ENCODE peak calls at places on chromosomes 3 and 15, in six cellular contexts. O is GM12878, R is H1, T is HepG2, B is GM12891, E is K562. N is an unnamed sample.

GRCh38 chr3:126659915-126660886 is 5.3 kb upstream of the TXNRD3 start:
- DNase-seq in O (no peak), R (no peak), T (peak), B (no peak), E (no peak), N (no peak)

GRCh38 chr15:46251873-46252272 is 617.0 kb downstream of the SQOR start:
- DNase-seq in O (no peak), R (no peak), T (no peak), B (no peak), E (no peak), N (no peak)

GRCh38 chr3:151315846-151316245 is 774 bp downstream of the GPR87 start:
- DNase-seq in O (no peak), R (no peak), T (no peak), B (no peak), E (no peak), N (no peak)

GRCh38 chr3:72982653-72983366 is 13.8 kb upstream of the PPP4R2 start:
- DNase-seq in O (no peak), R (no peak), T (no peak), B (no peak), E (no peak), N (no peak)

GRCh38 chr3:8619548-8619947 is 25.1 kb downstream of the SSUH2 start:
- DNase-seq in O (no peak), R (no peak), T (no peak), B (no peak), E (no peak), N (no peak)

GRCh38 chr15:51780636-51781035 is 29.2 kb downstream of the TMOD2 start:
- DNase-seq in O (no peak), R (no peak), T (no peak), B (no peak), E (no peak), N (no peak)

GRCh38 chr15:29103825-29104565 is 165.6 kb downstream of the NSMCE3 start:
- DNase-seq in O (no peak), R (peak), T (no peak), B (peak), E (no peak), N (peak)

GRCh38 chr3:66822059-66823009 is 175.8 kb upstream of the KBTBD8 start:
- DNase-seq in O (peak), R (peak), T (peak), B (peak), E (peak), N (peak)

GRCh38 chr3:14332392-14332791 is 70.0 kb upstream of the SLC6A6 start:
- DNase-seq in O (no peak), R (no peak), T (no peak), B (no peak), E (no peak), N (no peak)

GRCh38 chr3:45002680-45003079 is 23.4 kb upstream of the CLEC3B start:
- DNase-seq in O (no peak), R (no peak), T (no peak), B (no peak), E (no peak), N (no peak)

GRCh38 chr15:78131295-78132021 is at the start of gene CIB2:
- DNase-seq in O (no peak), R (no peak), T (peak), B (peak), E (peak), N (peak)

GRCh38 chr3:2268779-2269178 is 170.1 kb downstream of the CNTN4 start:
- DNase-seq in O (no peak), R (no peak), T (no peak), B (no peak), E (no peak), N (no peak)

GRCh38 chr3:37671000-37671483 is 190.6 kb upstream of the CTDSPL start:
- DNase-seq in O (no peak), R (no peak), T (no peak), B (no peak), E (no peak), N (no peak)

GRCh38 chr3:99866167-99866810 is 48.6 kb downstream of the CMSS1 start:
- DNase-seq in O (peak), R (no peak), T (no peak), B (no peak), E (no peak), N (no peak)

GRCh38 chr3:194575484-194576210 is 57.6 kb downstream of the TMEM44 start:
- DNase-seq in O (no peak), R (no peak), T (no peak), B (no peak), E (peak), N (no peak)

GRCh38 chr3:144677118-144677517 is 705.5 kb downstream of the DIPK2A start:
- DNase-seq in O (no peak), R (no peak), T (no peak), B (no peak), E (no peak), N (no peak)

GRCh38 chr3:128107809-128108208 is 15.8 kb downstream of the RUVBL1 start:
- DNase-seq in O (no peak), R (no peak), T (no peak), B (no peak), E (no peak), N (no peak)

GRCh38 chr3:48555949-48556795 is 431 bp downstream of the PFKFB4 start:
- DNase-seq in O (no peak), R (no peak), T (no peak), B (peak), E (peak), N (no peak)

GRCh38 chr15:69812881-69813280 is 284.8 kb downstream of the TLE3 start:
- DNase-seq in O (no peak), R (no peak), T (no peak), B (no peak), E (peak), N (no peak)

GRCh38 chr3:196842567-196843434 is 24.9 kb upstream of the SENP5 start:
- DNase-seq in O (no peak), R (no peak), T (peak), B (no peak), E (peak), N (no peak)

GRCh38 chr3:171854649-171855305 is 11.6 kb downstream of the TMEM212 start:
- DNase-seq in O (no peak), R (no peak), T (no peak), B (no peak), E (no peak), N (no peak)

GRCh38 chr3:5791558-5791957 is 604.1 kb downstream of the EDEM1 start:
- DNase-seq in O (no peak), R (no peak), T (no peak), B (no peak), E (no peak), N (no peak)

GRCh38 chr3:109532257-109533216 is 195.2 kb upstream of the DPPA4 start:
- DNase-seq in O (no peak), R (peak), T (peak), B (no peak), E (no peak), N (no peak)

GRCh38 chr15:96331942-96332853 is 1.7 kb downstream of the NR2F2 start:
- DNase-seq in O (no peak), R (no peak), T (no peak), B (no peak), E (no peak), N (no peak)

GRCh38 chr3:5188419-5189405 is 1.2 kb downstream of the EDEM1 start:
- DNase-seq in O (no peak), R (no peak), T (peak), B (no peak), E (peak), N (no peak)

GRCh38 chr3:136913168-136913567 is 44.6 kb upstream of the IL20RB start:
- DNase-seq in O (no peak), R (no peak), T (no peak), B (no peak), E (no peak), N (no peak)

GRCh38 chr3:60048447-60048848 is 998.6 kb upstream of the CFAP20DC start:
- DNase-seq in O (no peak), R (no peak), T (no peak), B (no peak), E (no peak), N (no peak)

GRCh38 chr3:101117981-101118380 is 124.8 kb upstream of the ABI3BP start:
- DNase-seq in O (no peak), R (no peak), T (no peak), B (no peak), E (no peak), N (no peak)

GRCh38 chr15:38398134-38398533 is 55.8 kb upstream of the FAM98B start:
- DNase-seq in O (no peak), R (no peak), T (peak), B (no peak), E (no peak), N (no peak)

GRCh38 chr3:43736558-43736995 is 45.8 kb downstream of the ABHD5 start:
- DNase-seq in O (no peak), R (no peak), T (no peak), B (no peak), E (no peak), N (no peak)

GRCh38 chr3:4977001-4977888 is 2.0 kb upstream of the BHLHE40 start:
- DNase-seq in O (peak), R (no peak), T (peak), B (no peak), E (peak), N (no peak)

GRCh38 chr3:43011638-43012037 is 32.5 kb downstream of the GASK1A start:
- DNase-seq in O (no peak), R (no peak), T (no peak), B (no peak), E (no peak), N (no peak)

GRCh38 chr3:14890470-14890869 is 56.9 kb upstream of the NR2C2 start:
- DNase-seq in O (peak), R (no peak), T (no peak), B (no peak), E (no peak), N (no peak)

GRCh38 chr3:16512435-16513140 is 911 bp downstream of the RFTN1 start:
- DNase-seq in O (no peak), R (no peak), T (no peak), B (no peak), E (no peak), N (peak)

GRCh38 chr15:99090011-99090699 is 14.7 kb upstream of the SYNM start:
- DNase-seq in O (peak), R (no peak), T (no peak), B (peak), E (no peak), N (no peak)

GRCh38 chr15:90018216-90018831 is 17.2 kb downstream of the ZNF710 start:
- DNase-seq in O (no peak), R (no peak), T (no peak), B (no peak), E (no peak), N (no peak)

GRCh38 chr15:90016721-90017120 is 15.6 kb downstream of the ZNF710 start:
- DNase-seq in O (no peak), R (no peak), T (no peak), B (no peak), E (no peak), N (no peak)

GRCh38 chr15:90013503-90013937 is 12.4 kb downstream of the ZNF710 start:
- DNase-seq in O (no peak), R (no peak), T (no peak), B (no peak), E (no peak), N (no peak)

GRCh38 chr15:90019611-90020010 is 18.5 kb downstream of the ZNF710 start:
- DNase-seq in O (no peak), R (no peak), T (no peak), B (no peak), E (no peak), N (no peak)

DNA sequence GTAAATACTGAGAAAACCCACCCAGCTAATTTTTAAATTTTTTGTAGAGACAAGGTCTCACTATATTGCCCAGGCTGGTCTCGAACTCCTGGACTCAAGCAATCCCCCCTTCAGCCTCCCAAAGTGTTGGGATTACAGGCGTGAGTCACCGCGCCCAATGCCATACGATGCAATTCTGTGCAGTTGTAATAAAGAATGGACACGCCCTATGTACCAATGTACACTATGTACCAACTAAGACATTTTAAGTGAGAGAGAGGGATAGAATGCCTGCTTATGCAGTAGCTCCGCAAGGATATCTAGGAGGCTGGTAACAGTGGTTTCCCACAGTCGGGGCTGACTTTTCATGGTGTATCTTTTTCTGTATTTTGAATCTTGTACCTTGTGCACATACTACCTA is 14.6 kb downstream of the ZNF710 start:
- DNase-seq in O (no peak), R (no peak), T (no peak), B (no peak), E (no peak), N (no peak)
- TF ChIP-seq POLR2A in O (no peak), R (no peak), T (no peak), B (no peak), E (no peak), N (no peak)

DNA sequence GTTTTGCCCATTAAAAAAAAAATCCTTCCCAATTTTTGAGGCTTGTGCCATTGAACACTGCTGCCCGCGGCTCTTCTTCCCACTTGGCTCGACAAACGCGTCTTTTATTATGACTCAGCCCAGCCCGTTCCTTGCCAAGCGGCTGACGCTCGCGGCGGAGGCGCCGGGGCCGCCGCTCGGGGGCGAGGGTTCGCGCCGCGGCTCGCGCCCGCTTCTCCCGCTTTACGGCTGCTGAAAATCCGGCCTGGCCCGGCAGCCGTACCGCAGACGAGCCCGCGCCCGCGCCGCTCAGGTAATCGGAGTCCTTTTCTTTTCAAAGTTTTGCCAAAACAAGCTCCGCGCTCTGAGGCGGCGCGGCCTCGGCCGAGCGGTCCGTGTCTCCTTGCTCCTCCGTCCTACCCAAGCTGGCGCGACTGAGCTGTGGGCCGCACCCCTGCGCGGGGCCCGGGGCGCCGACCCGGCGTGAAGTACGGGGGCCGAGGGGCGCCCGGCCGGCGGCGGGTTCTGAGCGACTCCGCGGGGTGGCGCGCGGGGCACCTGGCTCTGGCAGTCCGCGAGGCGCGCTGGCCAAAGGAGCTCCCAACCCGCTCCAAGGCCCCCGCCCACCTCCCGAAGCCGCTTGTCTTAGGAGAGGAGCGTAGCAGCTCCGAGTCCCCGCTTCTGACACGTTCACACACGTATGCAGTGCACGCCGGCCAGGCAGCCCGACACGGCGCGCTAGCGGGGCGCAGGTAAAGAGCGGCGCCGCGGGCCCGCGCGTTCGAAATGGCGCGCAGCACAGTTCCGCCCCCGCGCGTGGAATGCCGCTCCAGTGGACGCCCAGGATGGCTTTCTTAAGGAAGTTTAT is 418.2 kb upstream of the NAALADL2 start:
- DNase-seq in O (no peak), R (peak), T (peak), B (peak), E (peak), N (peak)
- TF ChIP-seq POLR2AphosphoS5 in O (no peak), R (peak), T (no peak), B (no peak), E (no peak), N (no peak)

GRCh38 chr3:149638401-149639092 is 19.3 kb downstream of the WWTR1 start:
- DNase-seq in O (no peak), R (no peak), T (no peak), B (no peak), E (no peak), N (no peak)
- TF ChIP-seq TAF1 in O (no peak), R (no peak), T (no peak), B (no peak), E (no peak), N (no peak)

GRCh38 chr3:129160891-129161859 is at the start of gene ISY1:
- DNase-seq in O (peak), R (peak), T (peak), B (peak), E (peak), N (peak)
- TF ChIP-seq POLR2A in O (peak), R (peak), T (peak), B (peak), E (peak), N (peak)

DNA sequence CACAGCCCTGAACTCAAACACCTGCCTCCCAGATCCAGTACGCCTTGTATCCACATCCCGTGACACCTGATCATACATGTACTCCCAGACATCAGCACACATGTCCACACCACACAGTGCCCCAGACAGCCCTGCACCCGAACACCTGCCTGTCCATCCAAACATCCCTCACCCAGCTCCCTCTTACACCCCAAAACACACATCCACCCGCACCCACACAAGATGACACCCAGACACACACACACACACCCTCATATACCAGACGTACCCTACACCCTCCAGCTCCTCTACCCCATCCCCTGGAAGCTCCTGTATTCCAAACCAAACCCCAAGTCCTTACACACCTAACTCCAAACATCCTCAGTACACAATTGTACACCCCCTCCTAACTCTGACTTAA is 735 bp downstream of the CAMK1 start:
- DNase-seq in O (no peak), R (no peak), T (no peak), B (no peak), E (no peak), N (no peak)
- TF ChIP-seq POLR2AphosphoS5 in O (no peak), R (no peak), T (no peak), B (no peak), E (no peak), N (no peak)

GRCh38 chr3:32596926-32597369 is 26.3 kb upstream of the DYNC1LI1 start:
- DNase-seq in O (no peak), R (no peak), T (no peak), B (no peak), E (peak), N (no peak)
- TF ChIP-seq TAF1 in O (no peak), R (no peak), T (no peak), B (no peak), E (no peak), N (no peak)